ENCODE peak calls at places on chromosomes 11 and 22, in four cellular contexts. A is K562, S is tibial artery, V is testis. B is an unnamed sample. For H3K27me3, the result is how much of the 10 kb centered on the place peaks cover.

GRCh38 chr11:48210052-48210451 is 6.6 kb upstream of the OR4B1 start:
- DNase-seq in A (peak), S (no peak), V (no peak), B (no peak)

GRCh38 chr11:5618807-5619206 is 6.0 kb upstream of the TRIM34 start:
- DNase-seq in A (no peak), S (no peak), V (no peak), B (no peak)

GRCh38 chr11:125901872-125902271 is 1.1 kb downstream of the PUS3 start:
- DNase-seq in A (no peak), S (no peak), V (no peak), B (no peak)

GRCh38 chr11:82701847-82702520 is 31.7 kb downstream of the FAM181B start:
- DNase-seq in A (peak), S (no peak), V (peak), B (no peak)

GRCh38 chr11:2378527-2379210 is 1.6 kb downstream of the CD81 start:
- DNase-seq in A (no peak), S (no peak), V (no peak), B (peak)

GRCh38 chr11:128776434-128777284 is 82.8 kb downstream of the FLI1 start:
- DNase-seq in A (peak), S (no peak), V (peak), B (no peak)

GRCh38 chr11:27596802-27597201 is 90.2 kb upstream of the LIN7C start:
- DNase-seq in A (no peak), S (no peak), V (no peak), B (no peak)

GRCh38 chr11:83004855-83005556 is 66.7 kb downstream of the RAB30 start:
- DNase-seq in A (no peak), S (no peak), V (no peak), B (no peak)

GRCh38 chr11:95338430-95338991 is 107.5 kb upstream of the SESN3 start:
- DNase-seq in A (no peak), S (peak), V (peak), B (peak)

GRCh38 chr22:27804683-27805297 is 3.2 kb upstream of the MN1 start:
- DNase-seq in A (peak), S (peak), V (peak), B (peak)

GRCh38 chr11:64304316-64305072 is 830 bp upstream of the ESRRA start:
- DNase-seq in A (peak), S (peak), V (peak), B (peak)

GRCh38 chr11:469684-470667 is 19.9 kb downstream of the PTDSS2 start:
- DNase-seq in A (no peak), S (peak), V (peak), B (peak)

GRCh38 chr11:94708176-94708575 is 60.0 kb upstream of the AMOTL1 start:
- DNase-seq in A (no peak), S (no peak), V (no peak), B (no peak)

GRCh38 chr11:28463826-28464225 is 355.6 kb downstream of the METTL15 start:
- DNase-seq in A (no peak), S (no peak), V (no peak), B (no peak)

GRCh38 chr22:30531651-30532608 is 14.6 kb downstream of the SEC14L6 start:
- DNase-seq in A (no peak), S (no peak), V (no peak), B (no peak)

GRCh38 chr11:69984457-69985261 is 93.5 kb upstream of the ANO1 start:
- DNase-seq in A (no peak), S (no peak), V (no peak), B (peak)

GRCh38 chr11:69985331-69985653 is 92.8 kb upstream of the ANO1 start:
- DNase-seq in A (no peak), S (no peak), V (no peak), B (no peak)

GRCh38 chr11:69982675-69983570 is 95.2 kb upstream of the ANO1 start:
- DNase-seq in A (no peak), S (no peak), V (no peak), B (no peak)

GRCh38 chr11:69983897-69984438 is 94.1 kb upstream of the ANO1 start:
- DNase-seq in A (no peak), S (no peak), V (no peak), B (no peak)

DNA sequence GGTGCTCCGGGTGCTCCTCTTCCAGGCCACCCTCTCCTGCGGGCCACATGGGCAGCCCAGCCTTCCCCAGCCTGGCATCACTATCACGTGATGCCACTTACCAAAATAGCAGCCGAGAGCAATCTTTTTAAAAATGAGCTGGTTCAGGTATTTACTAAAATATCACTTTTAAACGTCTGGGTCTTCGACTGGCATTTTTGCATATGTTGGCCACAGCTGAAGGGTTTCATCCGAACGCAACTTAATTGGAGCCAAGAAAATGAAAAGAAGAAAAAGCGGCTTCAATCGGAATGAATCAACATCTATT is 94.6 kb upstream of the ANO1 start:
- DNase-seq in A (no peak), S (no peak), V (no peak), B (no peak)
- H3K27me3 ChIP-seq in A (under half), S (under half), V (under half), B (under half)

GRCh38 chr11:76836613-76837291 is 24.0 kb upstream of the ACER3 start:
- DNase-seq in A (no peak), S (no peak), V (no peak), B (no peak)

GRCh38 chr11:76835928-76836612 is 24.6 kb upstream of the ACER3 start:
- DNase-seq in A (no peak), S (peak), V (peak), B (no peak)

GRCh38 chr11:76839326-76839725 is 21.4 kb upstream of the ACER3 start:
- DNase-seq in A (no peak), S (no peak), V (no peak), B (no peak)

GRCh38 chr11:76837696-76838421 is 22.9 kb upstream of the ACER3 start:
- DNase-seq in A (no peak), S (no peak), V (no peak), B (no peak)

DNA sequence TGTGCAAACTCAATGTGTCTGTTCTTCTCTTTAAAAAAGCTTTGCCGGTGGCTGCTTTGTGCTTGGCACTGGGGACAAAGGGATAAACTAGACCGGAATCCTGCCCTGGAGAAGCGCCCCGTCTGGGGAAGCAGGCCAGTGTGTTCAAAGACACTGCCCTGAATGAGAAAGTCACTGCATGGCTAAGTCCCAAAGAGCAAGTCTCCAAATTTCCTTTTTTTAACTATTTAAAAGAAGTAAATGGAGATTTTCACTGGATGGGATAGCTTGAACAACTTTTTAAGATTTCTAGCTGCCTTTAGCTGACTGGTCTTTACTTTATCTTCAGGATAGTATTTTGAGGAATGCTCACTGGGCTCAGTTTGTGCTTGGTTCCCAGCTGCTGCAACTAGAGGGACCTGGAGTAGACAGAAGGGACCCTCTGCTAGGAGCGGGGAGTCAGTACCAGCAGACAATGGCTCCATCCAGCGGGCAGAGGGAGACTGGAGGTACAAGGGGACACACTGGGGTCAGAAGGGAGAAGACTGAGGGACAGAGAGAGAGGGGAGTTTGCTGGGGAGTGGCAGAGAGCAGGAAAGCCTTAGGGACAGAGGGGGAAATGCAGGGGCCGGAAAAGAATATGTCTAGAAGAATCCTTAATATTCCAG is 22.2 kb upstream of the ACER3 start:
- DNase-seq in A (peak), S (no peak), V (no peak), B (no peak)
- H3K27ac ChIP-seq in A (no peak), S (no peak), V (no peak), B (no peak)

GRCh38 chr11:67482736-67483497 is at the start of gene AIP:
- DNase-seq in A (peak), S (peak), V (peak), B (peak)
- TF ChIP-seq CTCF in A (no peak), S (peak), V (peak), B (peak)

GRCh38 chr11:44324222-44324621 is 14.3 kb upstream of the ALX4 start:
- DNase-seq in A (no peak), S (no peak), V (no peak), B (no peak)
- H3K27me3 ChIP-seq in A (under half), S (half or more), V (under half), B (half or more)

DNA sequence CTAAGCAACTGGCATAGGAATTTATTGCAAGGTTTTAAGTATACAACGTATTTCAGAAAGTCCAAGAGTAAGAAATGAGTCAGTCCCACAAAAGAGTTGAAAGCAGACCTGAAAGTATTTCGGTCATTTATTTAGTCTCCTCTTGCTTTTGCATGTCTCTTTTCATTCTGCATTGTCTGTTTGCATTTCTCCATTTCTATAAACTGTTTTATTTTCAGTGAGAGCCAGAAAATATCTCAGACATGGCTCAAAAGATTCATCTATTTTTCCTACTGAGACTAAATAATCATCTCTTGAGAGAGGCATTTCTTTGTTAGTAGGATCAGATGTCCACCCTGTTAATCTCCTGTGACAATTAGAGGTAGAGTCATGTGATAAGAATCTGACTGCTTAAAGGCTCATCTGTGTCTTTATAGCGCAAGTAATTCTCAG is 219.1 kb upstream of the CCDC179 start:
- DNase-seq in A (no peak), S (no peak), V (no peak), B (no peak)
- H3K27ac ChIP-seq in A (no peak), S (no peak), V (no peak), B (no peak)

B was measured in psoas muscle.